ENCODE peak calls at places on chromosome 15, in four cellular contexts. One of them, this sample, is unnamed.

GRCh38 chr15:73286356-73286755 is 82.4 kb downstream of the HCN4 start:
- DNase-seq in GM12878: no peak
- DNase-seq in HepG2: no peak
- DNase-seq in H1: no peak
- DNase-seq in this sample: no peak

GRCh38 chr15:90154861-90155626 is 46.1 kb upstream of the SEMA4B start:
- DNase-seq in GM12878: no peak
- DNase-seq in HepG2: peak
- DNase-seq in H1: no peak
- DNase-seq in this sample: peak

GRCh38 chr15:35078221-35078915 is 6.7 kb downstream of the NANOGP8 start:
- DNase-seq in GM12878: no peak
- DNase-seq in HepG2: peak
- DNase-seq in H1: no peak
- DNase-seq in this sample: peak

GRCh38 chr15:40155270-40155910 is 5.5 kb upstream of the BUB1B start:
- DNase-seq in GM12878: no peak
- DNase-seq in HepG2: no peak
- DNase-seq in H1: peak
- DNase-seq in this sample: no peak

GRCh38 chr15:42077680-42078079 is 16.7 kb downstream of the PLA2G4D start:
- DNase-seq in GM12878: no peak
- DNase-seq in HepG2: no peak
- DNase-seq in H1: no peak
- DNase-seq in this sample: peak

GRCh38 chr15:90954712-90955671 is at the start of gene RCCD1:
- DNase-seq in GM12878: peak
- DNase-seq in HepG2: peak
- DNase-seq in H1: peak
- DNase-seq in this sample: peak

GRCh38 chr15:25905140-25905539 is 42.0 kb upstream of the ATP10A start:
- DNase-seq in GM12878: no peak
- DNase-seq in HepG2: no peak
- DNase-seq in H1: no peak
- DNase-seq in this sample: no peak

GRCh38 chr15:25733036-25733855 is 129.9 kb downstream of the ATP10A start:
- DNase-seq in GM12878: no peak
- DNase-seq in HepG2: no peak
- DNase-seq in H1: no peak
- DNase-seq in this sample: no peak

GRCh38 chr15:53212785-53213184 is 422.6 kb upstream of the ONECUT1 start:
- DNase-seq in GM12878: no peak
- DNase-seq in HepG2: no peak
- DNase-seq in H1: no peak
- DNase-seq in this sample: no peak

GRCh38 chr15:57146394-57147140 is 228.1 kb downstream of the TCF12 start:
- DNase-seq in GM12878: no peak
- DNase-seq in HepG2: peak
- DNase-seq in H1: no peak
- DNase-seq in this sample: peak

GRCh38 chr15:40815042-40815678 is 7.9 kb upstream of the DNAJC17 start:
- DNase-seq in GM12878: no peak
- DNase-seq in HepG2: no peak
- DNase-seq in H1: no peak
- DNase-seq in this sample: no peak

GRCh38 chr15:101675796-101676582 is 23.8 kb upstream of the TM2D3 start:
- DNase-seq in GM12878: no peak
- DNase-seq in HepG2: no peak
- DNase-seq in H1: no peak
- DNase-seq in this sample: no peak

GRCh38 chr15:55846108-55846707 is 103.3 kb upstream of the PRTG start:
- DNase-seq in GM12878: peak
- DNase-seq in HepG2: peak
- DNase-seq in H1: peak
- DNase-seq in this sample: peak

DNA sequence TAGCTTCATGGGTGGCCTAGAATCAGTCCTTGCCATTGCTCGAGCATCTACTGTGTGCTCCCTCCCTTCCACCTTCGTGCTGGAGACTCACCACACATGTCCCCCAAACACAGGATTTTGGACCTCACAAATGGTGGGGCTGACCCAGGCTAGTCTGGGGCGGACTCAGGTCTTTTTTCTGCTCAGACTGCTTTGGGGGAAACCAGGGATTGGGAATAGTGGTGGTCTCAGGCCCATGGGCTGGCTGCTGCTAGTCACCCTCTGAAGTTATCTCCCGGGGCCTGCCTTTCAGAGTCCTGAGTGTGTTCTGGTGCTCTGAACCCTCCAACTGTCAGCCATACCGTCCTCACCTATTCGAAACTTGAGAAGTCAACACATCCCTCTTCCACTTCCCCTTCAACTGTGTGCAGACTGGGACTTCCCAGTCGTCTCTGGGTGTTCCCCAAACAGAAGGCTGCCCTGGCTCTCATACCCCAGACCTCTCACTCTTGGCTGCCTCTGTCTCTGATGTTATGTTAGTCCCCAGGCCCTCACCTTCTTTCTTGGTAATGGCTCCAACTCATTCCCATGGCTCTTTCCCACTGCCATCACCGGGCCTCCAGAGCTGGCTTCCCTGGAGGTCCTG is 46.0 kb downstream of the PPCDC start:
- DNase-seq in GM12878: peak
- DNase-seq in HepG2: no peak
- DNase-seq in H1: no peak
- DNase-seq in this sample: no peak
- TF ChIP-seq SRF in GM12878: no peak
- TF ChIP-seq SRF in HepG2: no peak
- TF ChIP-seq SRF in H1: no peak
- TF ChIP-seq SRF in this sample: no peak

GRCh38 chr15:83692820-83693581 is 39.1 kb downstream of the ADAMTSL3 start:
- DNase-seq in GM12878: no peak
- DNase-seq in HepG2: no peak
- DNase-seq in H1: no peak
- DNase-seq in this sample: no peak

GRCh38 chr15:83695901-83696425 is 42.0 kb downstream of the ADAMTSL3 start:
- DNase-seq in GM12878: no peak
- DNase-seq in HepG2: no peak
- DNase-seq in H1: no peak
- DNase-seq in this sample: no peak

GRCh38 chr15:83694538-83694937 is 40.6 kb downstream of the ADAMTSL3 start:
- DNase-seq in GM12878: no peak
- DNase-seq in HepG2: no peak
- DNase-seq in H1: no peak
- DNase-seq in this sample: no peak

GRCh38 chr15:83695246-83695645 is 41.3 kb downstream of the ADAMTSL3 start:
- DNase-seq in GM12878: no peak
- DNase-seq in HepG2: no peak
- DNase-seq in H1: no peak
- DNase-seq in this sample: no peak

DNA sequence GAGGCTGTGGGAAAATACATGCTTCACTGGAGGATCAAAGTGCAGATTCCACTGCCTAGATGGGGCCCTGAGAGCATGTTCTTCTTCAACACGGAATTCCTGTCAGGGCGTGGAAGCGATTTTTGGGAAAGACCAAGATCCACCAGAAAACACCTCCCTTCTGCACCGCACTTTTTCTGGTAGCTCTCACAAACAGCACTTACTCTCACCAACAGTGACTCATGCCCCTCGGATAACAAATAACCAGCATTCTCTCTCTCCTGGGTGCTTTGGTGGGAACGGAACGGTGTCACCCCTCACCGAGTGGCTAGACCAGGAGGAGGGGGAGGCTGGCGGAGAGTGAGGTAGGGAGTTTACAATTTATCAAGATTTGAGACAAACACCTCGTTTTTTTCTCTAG is 40.1 kb downstream of the ADAMTSL3 start:
- DNase-seq in GM12878: no peak
- DNase-seq in HepG2: no peak
- DNase-seq in H1: no peak
- DNase-seq in this sample: no peak
- H3K4me3 ChIP-seq in GM12878: no peak
- H3K4me3 ChIP-seq in HepG2: no peak
- H3K4me3 ChIP-seq in H1: no peak
- H3K4me3 ChIP-seq in this sample: no peak

GRCh38 chr15:64216722-64217428 is 54.1 kb upstream of the PPIB start:
- DNase-seq in GM12878: no peak
- DNase-seq in HepG2: peak
- DNase-seq in H1: no peak
- DNase-seq in this sample: peak
- TF ChIP-seq TAF1 in GM12878: no peak
- TF ChIP-seq TAF1 in HepG2: no peak
- TF ChIP-seq TAF1 in H1: no peak
- TF ChIP-seq TAF1 in this sample: no peak

GRCh38 chr15:28118083-28118482 is 19.0 kb upstream of the OCA2 start:
- DNase-seq in GM12878: no peak
- DNase-seq in HepG2: no peak
- DNase-seq in H1: no peak
- DNase-seq in this sample: no peak

GRCh38 chr15:28118531-28118930 is 19.4 kb upstream of the OCA2 start:
- DNase-seq in GM12878: no peak
- DNase-seq in HepG2: no peak
- DNase-seq in H1: no peak
- DNase-seq in this sample: no peak

GRCh38 chr15:28116521-28117488 is 17.7 kb upstream of the OCA2 start:
- DNase-seq in GM12878: no peak
- DNase-seq in HepG2: no peak
- DNase-seq in H1: no peak
- DNase-seq in this sample: no peak

GRCh38 chr15:28115871-28116270 is 16.8 kb upstream of the OCA2 start:
- DNase-seq in GM12878: no peak
- DNase-seq in HepG2: no peak
- DNase-seq in H1: no peak
- DNase-seq in this sample: no peak

DNA sequence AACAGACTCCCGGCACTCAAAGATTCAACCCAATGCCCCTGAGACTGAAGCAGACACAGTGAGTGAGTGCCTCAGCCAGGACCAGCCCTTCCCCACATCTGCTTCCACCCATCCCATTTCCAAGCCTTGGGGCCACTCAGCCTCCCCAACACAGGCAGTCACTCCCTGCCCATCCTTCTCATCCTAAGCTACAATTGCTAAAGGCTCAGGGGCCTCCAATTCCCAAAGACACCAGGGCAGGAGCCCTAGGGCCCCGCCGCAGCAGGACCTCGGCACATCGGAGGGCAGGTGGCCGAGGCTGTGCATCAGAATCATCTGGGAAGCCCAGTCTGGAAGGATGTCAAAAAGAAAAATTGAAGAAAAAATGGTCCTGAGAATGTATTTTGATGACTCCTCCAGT is 18.5 kb upstream of the OCA2 start:
- DNase-seq in GM12878: no peak
- DNase-seq in HepG2: no peak
- DNase-seq in H1: no peak
- DNase-seq in this sample: no peak
- TF ChIP-seq SRF in GM12878: no peak
- TF ChIP-seq SRF in HepG2: no peak
- TF ChIP-seq SRF in H1: no peak
- TF ChIP-seq SRF in this sample: no peak

GRCh38 chr15:92820233-92821021 is 79.7 kb upstream of the CHD2 start:
- DNase-seq in GM12878: no peak
- DNase-seq in HepG2: peak
- DNase-seq in H1: peak
- DNase-seq in this sample: peak

GRCh38 chr15:92821491-92822116 is 78.5 kb upstream of the CHD2 start:
- DNase-seq in GM12878: no peak
- DNase-seq in HepG2: no peak
- DNase-seq in H1: no peak
- DNase-seq in this sample: no peak

GRCh38 chr15:92817339-92817886 is 82.7 kb upstream of the CHD2 start:
- DNase-seq in GM12878: no peak
- DNase-seq in HepG2: no peak
- DNase-seq in H1: no peak
- DNase-seq in this sample: peak

GRCh38 chr15:92819312-92820232 is 80.6 kb upstream of the CHD2 start:
- DNase-seq in GM12878: no peak
- DNase-seq in HepG2: no peak
- DNase-seq in H1: no peak
- DNase-seq in this sample: no peak

GRCh38 chr15:92818658-92819311 is 81.3 kb upstream of the CHD2 start:
- DNase-seq in GM12878: no peak
- DNase-seq in HepG2: no peak
- DNase-seq in H1: no peak
- DNase-seq in this sample: peak
- H3K4me3 ChIP-seq in GM12878: no peak
- H3K4me3 ChIP-seq in HepG2: no peak
- H3K4me3 ChIP-seq in H1: no peak
- H3K4me3 ChIP-seq in this sample: peak

DNA sequence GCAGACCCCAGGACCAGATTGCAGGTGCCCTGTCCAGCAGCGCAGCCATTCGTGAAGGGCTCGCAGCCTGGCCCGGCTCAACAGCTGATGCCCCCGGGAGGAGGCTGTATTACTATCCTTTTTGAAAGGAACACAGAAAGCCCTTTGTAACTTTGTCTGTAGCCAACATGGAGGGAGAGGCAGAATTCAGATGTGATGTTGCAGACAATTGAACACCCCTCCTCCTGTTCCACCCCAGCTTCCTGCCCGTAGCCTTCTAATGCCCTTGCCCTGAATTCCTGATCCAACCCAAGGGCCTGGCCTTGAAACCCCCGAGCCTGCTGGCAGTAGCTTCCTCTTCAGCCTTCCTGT is 109.0 kb downstream of the APBA2 start:
- DNase-seq in GM12878: no peak
- DNase-seq in HepG2: no peak
- DNase-seq in H1: no peak
- DNase-seq in this sample: no peak
- TF ChIP-seq TAF1 in GM12878: no peak
- TF ChIP-seq TAF1 in HepG2: no peak
- TF ChIP-seq TAF1 in H1: no peak
- TF ChIP-seq TAF1 in this sample: no peak

GRCh38 chr15:77867266-77868047 is 210.1 kb downstream of the TBC1D2B start:
- DNase-seq in GM12878: no peak
- DNase-seq in HepG2: no peak
- DNase-seq in H1: no peak
- DNase-seq in this sample: no peak
- TF ChIP-seq SRF in GM12878: no peak
- TF ChIP-seq SRF in HepG2: no peak
- TF ChIP-seq SRF in H1: no peak
- TF ChIP-seq SRF in this sample: no peak

GRCh38 chr15:84737005-84737404 is 11.4 kb upstream of the ZNF592 start:
- DNase-seq in GM12878: no peak
- DNase-seq in HepG2: no peak
- DNase-seq in H1: no peak
- DNase-seq in this sample: no peak

GRCh38 chr15:84731774-84732173 is 15.8 kb upstream of the SEC11A start:
- DNase-seq in GM12878: no peak
- DNase-seq in HepG2: no peak
- DNase-seq in H1: no peak
- DNase-seq in this sample: no peak

GRCh38 chr15:84736375-84736774 is 12.0 kb upstream of the ZNF592 start:
- DNase-seq in GM12878: peak
- DNase-seq in HepG2: no peak
- DNase-seq in H1: no peak
- DNase-seq in this sample: no peak

GRCh38 chr15:84740691-84741090 is 7.7 kb upstream of the ZNF592 start:
- DNase-seq in GM12878: no peak
- DNase-seq in HepG2: no peak
- DNase-seq in H1: no peak
- DNase-seq in this sample: no peak

GRCh38 chr15:84734794-84735479 is 13.5 kb upstream of the ZNF592 start:
- DNase-seq in GM12878: peak
- DNase-seq in HepG2: peak
- DNase-seq in H1: peak
- DNase-seq in this sample: peak
- H3K4me3 ChIP-seq in GM12878: peak
- H3K4me3 ChIP-seq in HepG2: no peak
- H3K4me3 ChIP-seq in H1: peak
- H3K4me3 ChIP-seq in this sample: peak